ENCODE peak calls at places on chromosomes 2 and 18, in ten cellular contexts. Z, R, A, V, H, Q, D, E, W and B are unnamed samples.

GRCh38 chr2:78077637-78078036 is 555.5 kb upstream of the LRRTM4 start:
- DNase-seq in Z (no peak), R (peak), A (no peak), V (no peak), H (no peak), Q (no peak), D (no peak), E (no peak), W (no peak), B (no peak)

GRCh38 chr18:36672437-36673344 is 156.1 kb downstream of the TPGS2 start:
- DNase-seq in Z (no peak), R (peak), A (no peak), V (no peak), H (no peak), Q (no peak), D (no peak), E (no peak), W (peak), B (no peak)

GRCh38 chr2:191833356-191833755 is 13.5 kb downstream of the CAVIN2 start:
- DNase-seq in Z (no peak), R (no peak), A (no peak), V (no peak), H (no peak), Q (no peak), D (no peak), E (no peak), W (no peak), B (no peak)

GRCh38 chr2:222483513-222484039 is 59.2 kb downstream of the SGPP2 start:
- DNase-seq in Z (no peak), R (peak), A (peak), V (no peak), H (no peak), Q (no peak), D (no peak), E (peak), W (peak), B (no peak)

GRCh38 chr18:57921708-57922107 is 118.6 kb upstream of the ATP8B1 start:
- DNase-seq in Z (no peak), R (no peak), A (peak), V (no peak), H (no peak), Q (no peak), D (no peak), E (peak), W (no peak), B (no peak)

GRCh38 chr18:48470484-48471180 is 61.4 kb upstream of the ZBTB7C start:
- DNase-seq in Z (no peak), R (no peak), A (no peak), V (no peak), H (no peak), Q (no peak), D (no peak), E (no peak), W (no peak), B (no peak)

GRCh38 chr2:76640905-76641304 is 881.3 kb downstream of the LRRTM4 start:
- DNase-seq in Z (peak), R (no peak), A (no peak), V (no peak), H (no peak), Q (no peak), D (no peak), E (peak), W (peak), B (no peak)

GRCh38 chr2:86552889-86553288 is 10.4 kb downstream of the CHMP3 start:
- DNase-seq in Z (no peak), R (no peak), A (peak), V (no peak), H (no peak), Q (no peak), D (no peak), E (no peak), W (no peak), B (no peak)

GRCh38 chr2:15559379-15559778 is 1.8 kb downstream of the NBAS start:
- DNase-seq in Z (no peak), R (no peak), A (no peak), V (no peak), H (no peak), Q (no peak), D (no peak), E (no peak), W (no peak), B (no peak)

GRCh38 chr2:85032621-85033020 is 61.7 kb downstream of the KCMF1 start:
- DNase-seq in Z (no peak), R (no peak), A (no peak), V (no peak), H (no peak), Q (no peak), D (no peak), E (no peak), W (no peak), B (no peak)

GRCh38 chr2:224217233-224217961 is 178.3 kb upstream of the SERPINE2 start:
- DNase-seq in Z (no peak), R (no peak), A (no peak), V (no peak), H (no peak), Q (no peak), D (no peak), E (no peak), W (no peak), B (no peak)

GRCh38 chr2:240557808-240558207 is at the start of gene ANKMY1:
- DNase-seq in Z (peak), R (no peak), A (peak), V (no peak), H (peak), Q (peak), D (no peak), E (peak), W (no peak), B (peak)

GRCh38 chr2:187942876-187943275 is 348.8 kb upstream of the GULP1 start:
- DNase-seq in Z (no peak), R (no peak), A (no peak), V (no peak), H (no peak), Q (no peak), D (no peak), E (no peak), W (no peak), B (no peak)

GRCh38 chr18:47737956-47738355 is 192.5 kb downstream of the SMAD2 start:
- DNase-seq in Z (no peak), R (no peak), A (no peak), V (no peak), H (no peak), Q (no peak), D (no peak), E (no peak), W (no peak), B (no peak)

GRCh38 chr2:158103358-158104021 is 1.8 kb downstream of the UPP2 start:
- DNase-seq in Z (no peak), R (no peak), A (no peak), V (no peak), H (no peak), Q (no peak), D (no peak), E (peak), W (no peak), B (no peak)

GRCh38 chr2:64482765-64483504 is 29.0 kb downstream of the LGALSL start:
- DNase-seq in Z (no peak), R (no peak), A (peak), V (no peak), H (no peak), Q (no peak), D (no peak), E (peak), W (no peak), B (no peak)